ENCODE peak calls at places on chromosomes 12 and 14, in seven cellular contexts. E is caudate nucleus; Q is EL; H is colonic mucosa; D is NCI-H524 treated with DMSO at 0.1 percent for 48 hours; B is naive thymus-derived CD8-positive, alpha-beta T cell; K is cardiac fibroblast. T is an unnamed sample.

GRCh38 chr14:35416108-35416750 is 11.7 kb upstream of the NFKBIA start:
- DNase-seq in E (no peak), Q (peak), H (no peak), D (no peak), B (peak), K (no peak), T (no peak)

GRCh38 chr14:59254146-59254910 is 65.9 kb downstream of the DAAM1 start:
- DNase-seq in E (peak), Q (peak), H (peak), D (no peak), B (no peak), K (peak), T (peak)

GRCh38 chr12:89949457-89950195 is 241.0 kb upstream of the ATP2B1 start:
- DNase-seq in E (no peak), Q (peak), H (peak), D (no peak), B (peak), K (peak), T (peak)

GRCh38 chr12:125032466-125033152 is 32.6 kb upstream of the AACS start:
- DNase-seq in E (no peak), Q (no peak), H (no peak), D (no peak), B (no peak), K (no peak), T (no peak)

GRCh38 chr12:121205491-121205890 is 4.4 kb upstream of the P2RX4 start:
- DNase-seq in E (no peak), Q (no peak), H (no peak), D (no peak), B (no peak), K (no peak), T (no peak)

GRCh38 chr12:121955258-121956040 is 37.1 kb downstream of the CFAP251 start:
- DNase-seq in E (no peak), Q (peak), H (no peak), D (no peak), B (no peak), K (peak), T (no peak)

GRCh38 chr14:50380455-50380854 is 16.2 kb downstream of the CDKL1 start:
- DNase-seq in E (no peak), Q (no peak), H (no peak), D (no peak), B (no peak), K (no peak), T (no peak)

GRCh38 chr14:64566651-64567122 is 16.9 kb downstream of the PPP1R36 start:
- DNase-seq in E (peak), Q (no peak), H (no peak), D (no peak), B (no peak), K (peak), T (no peak)

GRCh38 chr12:13195244-13195643 is 1.3 kb upstream of the EMP1 start:
- DNase-seq in E (no peak), Q (no peak), H (no peak), D (no peak), B (no peak), K (no peak), T (no peak)

GRCh38 chr12:95942106-95942531 is 295 bp downstream of the CCDC38 start:
- DNase-seq in E (no peak), Q (no peak), H (no peak), D (no peak), B (no peak), K (peak), T (no peak)

GRCh38 chr12:25352078-25352918 is 101.6 kb upstream of the KRAS start:
- DNase-seq in E (no peak), Q (peak), H (no peak), D (no peak), B (no peak), K (peak), T (no peak)

GRCh38 chr12:12890492-12890814 is 909 bp upstream of the GPRC5A start:
- DNase-seq in E (no peak), Q (no peak), H (peak), D (no peak), B (no peak), K (peak), T (no peak)

GRCh38 chr14:60204843-60205774 is 39.9 kb upstream of the DHRS7 start:
- DNase-seq in E (no peak), Q (no peak), H (no peak), D (no peak), B (no peak), K (no peak), T (no peak)

GRCh38 chr12:7162691-7163114 is 26.8 kb upstream of the PEX5 start:
- DNase-seq in E (peak), Q (peak), H (peak), D (no peak), B (no peak), K (peak), T (no peak)